ENCODE peak calls at places on chromosomes 5 and 9, in eight cellular contexts. G is HFF-Myc; J is CD4-positive, alpha-beta T cell; E is cardiac fibroblast; D is choroid plexus epithelial cell; A is NB4; X is heart left ventricle; R is left ventricle myocardium inferior. Q is an unnamed sample.

GRCh38 chr5:42993516-42994284 is 46.4 kb downstream of the ANXA2R start:
- DNase-seq in G (no peak), J (peak; percentile 62), E (peak; percentile 85), D (peak; percentile 89), A (peak; percentile 90), X (no peak), R (no peak), Q (no peak)

GRCh38 chr5:98927988-98928801 is 612 bp downstream of the CHD1 start:
- DNase-seq in G (no peak), J (peak; percentile 11), E (peak; percentile 58), D (peak; percentile 58), A (peak; percentile 61), X (peak; percentile 67), R (peak; percentile 74), Q (peak; percentile 56)

GRCh38 chr5:75630875-75631274 is 19.6 kb downstream of the ANKDD1B start:
- DNase-seq in G (no peak), J (no peak), E (no peak), D (no peak), A (no peak), X (no peak), R (no peak), Q (no peak)

GRCh38 chr9:133823189-133824105 is 85.3 kb upstream of the SARDH start:
- DNase-seq in G (no peak), J (no peak), E (no peak), D (no peak), A (no peak), X (no peak), R (no peak), Q (no peak)

GRCh38 chr9:33076360-33077004 is at the start of gene SMU1:
- DNase-seq in G (peak; percentile 95), J (peak; percentile 91), E (peak; percentile 98), D (peak; percentile 98), A (peak; percentile 100), X (peak; percentile 98), R (peak; percentile 97), Q (peak; percentile 91)

GRCh38 chr9:111728617-111729366 is 65.9 kb downstream of the SHOC1 start:
- DNase-seq in G (peak; percentile 80), J (no peak), E (peak; percentile 95), D (peak; percentile 92), A (peak; percentile 17), X (no peak), R (no peak), Q (no peak)

GRCh38 chr9:135130266-135130976 is 43.0 kb downstream of the OLFM1 start:
- DNase-seq in G (no peak), J (no peak), E (peak; percentile 0), D (no peak), A (peak; percentile 23), X (no peak), R (no peak), Q (no peak)

GRCh38 chr5:168651654-168652053 is 72.5 kb upstream of the PANK3 start:
- DNase-seq in G (peak; percentile 65), J (no peak), E (peak; percentile 94), D (peak; percentile 82), A (peak; percentile 9), X (no peak), R (no peak), Q (no peak)

GRCh38 chr9:118618091-118618490 is 751.1 kb downstream of the BRINP1 start:
- DNase-seq in G (no peak), J (no peak), E (peak; percentile 32), D (peak; percentile 23), A (no peak), X (no peak), R (no peak), Q (no peak)

GRCh38 chr5:168659286-168659847 is 80.2 kb upstream of the PANK3 start:
- DNase-seq in G (no peak), J (no peak), E (no peak), D (no peak), A (no peak), X (no peak), R (no peak), Q (no peak)

DNA sequence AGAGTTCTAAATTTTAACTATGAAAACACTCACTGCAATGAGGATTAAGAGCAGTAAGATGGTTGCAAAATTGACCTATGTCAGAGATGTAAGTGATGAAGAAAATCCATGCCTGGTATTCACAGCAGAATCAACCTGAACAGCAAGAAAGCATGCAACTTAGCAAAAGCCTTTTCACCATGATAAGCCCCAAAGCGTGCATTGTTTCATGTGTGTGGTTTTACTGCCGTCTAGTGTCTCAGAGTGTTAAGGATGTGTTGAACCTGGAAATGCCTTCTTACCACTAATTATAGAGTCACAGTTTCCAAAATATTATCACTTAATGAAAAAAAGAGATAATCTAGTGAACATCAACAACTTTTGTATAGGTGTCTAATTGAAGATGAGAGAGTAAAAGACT is 415.2 kb upstream of the TRPC7 start:
- DNase-seq in G (no peak), J (no peak), E (no peak), D (peak; percentile 27), A (peak; percentile 4), X (no peak), R (no peak), Q (no peak)
- TF ChIP-seq CTCF in G (no peak), J (no peak), E (no peak), D (peak; percentile 40), A (no peak), X (no peak), R (no peak), Q (no peak)

DNA sequence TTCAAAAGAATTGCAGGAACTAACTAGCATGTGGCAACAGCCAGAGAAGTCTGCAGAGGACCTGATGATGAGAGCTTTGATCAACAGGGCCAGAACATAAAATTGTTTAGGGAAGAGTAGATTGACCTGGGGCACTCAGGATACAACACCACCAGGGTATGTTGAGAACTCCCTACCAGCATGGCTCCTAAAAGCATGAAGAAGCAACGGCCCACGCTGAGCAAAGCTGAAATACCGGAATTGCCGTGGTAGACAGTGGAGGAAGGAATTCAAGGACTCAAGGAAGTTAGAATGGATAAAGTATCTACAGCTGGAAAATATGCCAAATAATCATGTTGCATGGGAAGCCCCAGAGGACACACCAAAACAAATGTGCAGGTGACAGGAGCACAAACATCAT is 31.6 kb downstream of the DROSHA start:
- DNase-seq in G (no peak), J (no peak), E (no peak), D (no peak), A (no peak), X (no peak), R (no peak), Q (no peak)
- TF ChIP-seq CTCF in G (no peak), J (no peak), E (no peak), D (no peak), A (no peak), X (no peak), R (no peak), Q (no peak)

GRCh38 chr5:36214434-36214833 is 27.3 kb downstream of the NADK2 start:
- DNase-seq in G (no peak), J (no peak), E (no peak), D (no peak), A (no peak), X (no peak), R (no peak), Q (no peak)
- TF ChIP-seq CTCF in G (no peak), J (peak; percentile 35), E (no peak), D (no peak), A (no peak), X (peak; percentile 6), R (peak; percentile 26), Q (peak; percentile 11)

DNA sequence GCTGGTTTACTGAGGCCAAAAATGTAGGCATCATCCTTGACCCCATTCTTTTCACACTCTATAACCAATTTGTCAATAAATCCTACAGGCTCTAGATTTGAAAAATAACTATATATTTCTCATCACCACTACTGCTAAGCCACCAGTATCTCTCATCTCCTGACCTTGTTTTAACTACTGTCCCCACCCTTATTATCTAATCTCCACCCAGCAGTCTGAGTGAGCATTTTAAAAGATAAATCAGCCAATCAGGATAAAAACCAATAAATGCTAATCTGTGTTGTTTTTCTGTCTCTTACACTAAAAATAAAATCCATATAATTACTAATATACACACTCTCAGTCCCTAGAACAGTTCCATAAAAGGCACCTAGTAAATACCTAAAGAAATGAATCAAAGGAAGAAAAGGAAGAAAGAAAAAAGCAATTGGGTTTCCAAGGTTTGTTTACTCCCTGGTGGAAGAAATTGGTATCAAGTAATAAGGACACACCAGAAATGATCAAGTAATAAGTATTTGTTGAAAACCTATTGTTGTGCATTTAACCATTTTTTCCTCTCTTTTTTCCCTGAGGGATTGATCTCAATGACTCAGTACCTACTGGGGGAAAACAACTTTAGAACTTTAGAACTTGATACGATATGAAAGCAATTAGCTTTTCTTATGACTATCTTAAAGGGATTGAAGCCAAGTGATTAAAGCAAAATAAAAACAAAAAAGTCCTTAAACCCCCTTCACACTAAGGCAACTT is 19.3 kb downstream of the MRPS27 start:
- DNase-seq in G (no peak), J (no peak), E (peak; percentile 55), D (no peak), A (no peak), X (no peak), R (no peak), Q (no peak)
- TF ChIP-seq CTCF in G (no peak), J (no peak), E (no peak), D (no peak), A (no peak), X (no peak), R (no peak), Q (no peak)

DNA sequence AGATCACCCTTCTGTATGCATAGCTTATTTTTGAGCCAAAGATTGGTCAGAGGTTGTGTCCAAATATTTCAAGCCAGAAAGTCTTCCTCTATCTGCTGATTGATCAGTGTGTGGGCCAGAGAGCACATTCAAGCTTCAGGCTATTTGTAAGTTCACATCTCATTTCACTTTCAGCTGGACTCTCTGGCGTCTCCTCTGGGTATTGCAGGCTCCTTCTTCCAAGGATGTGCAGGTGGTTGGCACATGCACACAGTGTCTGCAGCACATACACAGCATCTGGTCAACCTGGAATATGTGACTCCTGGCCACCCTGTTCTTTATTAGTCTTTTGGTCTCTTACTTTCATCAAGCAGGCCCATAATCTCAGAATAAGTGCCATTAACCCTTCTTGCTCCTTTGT is 516.1 kb downstream of the ANXA1 start:
- DNase-seq in G (peak; percentile 5), J (no peak), E (no peak), D (peak; percentile 68), A (peak; percentile 1), X (no peak), R (no peak), Q (no peak)
- TF ChIP-seq CTCF in G (no peak), J (no peak), E (no peak), D (peak; percentile 70), A (no peak), X (no peak), R (no peak), Q (no peak)

GRCh38 chr5:2746642-2747041 is 4.8 kb downstream of the IRX2 start:
- DNase-seq in G (no peak), J (no peak), E (no peak), D (no peak), A (no peak), X (no peak), R (no peak), Q (no peak)
- TF ChIP-seq CTCF in G (no peak), J (no peak), E (no peak), D (no peak), A (no peak), X (no peak), R (no peak), Q (no peak)

Q was measured in progenitor cell of endocrine pancreas.